ENCODE peak calls at places on chromosomes 7 and 10, in seven cellular contexts. Z is IMR-90, V is heart left ventricle, L is spleen, P is tibial nerve, K is H1, G is A549. U is an unnamed sample.

GRCh38 chr7:141221007-141221612 is 147.2 kb downstream of the TMEM178B start:
- DNase-seq in Z (no peak), V (no peak), L (no peak), P (no peak), K (no peak), G (no peak), U (no peak)

GRCh38 chr10:133467286-133467911 is 13.7 kb downstream of the SCART1 start:
- DNase-seq in Z (no peak), V (no peak), L (no peak), P (peak; percentile 1), K (no peak), G (no peak), U (no peak)

GRCh38 chr10:98038333-98038732 is 7.9 kb upstream of the CRTAC1 start:
- DNase-seq in Z (no peak), V (no peak), L (no peak), P (no peak), K (peak; percentile 39), G (no peak), U (no peak)

GRCh38 chr10:18368681-18369080 is 228.5 kb downstream of the CACNB2 start:
- DNase-seq in Z (peak; percentile 77), V (no peak), L (no peak), P (no peak), K (no peak), G (no peak), U (no peak)

GRCh38 chr10:123136221-123136805 is 543 bp downstream of the HMX3 start:
- DNase-seq in Z (no peak), V (no peak), L (no peak), P (no peak), K (no peak), G (no peak), U (no peak)

GRCh38 chr10:74011762-74012161 is 13.8 kb downstream of the VCL start:
- DNase-seq in Z (peak; percentile 89), V (peak; percentile 58), L (no peak), P (peak; percentile 69), K (no peak), G (no peak), U (no peak)

GRCh38 chr10:37379991-37380390 is 254.6 kb downstream of the ANKRD30A start:
- DNase-seq in Z (no peak), V (no peak), L (no peak), P (no peak), K (no peak), G (peak; percentile 15), U (no peak)

GRCh38 chr7:155224116-155224811 is 73.4 kb upstream of the INSIG1 start:
- DNase-seq in Z (no peak), V (no peak), L (peak; percentile 47), P (no peak), K (no peak), G (no peak), U (no peak)

GRCh38 chr10:38047666-38048065 is 37.2 kb downstream of the ZNF33A start:
- DNase-seq in Z (peak; percentile 46), V (no peak), L (no peak), P (no peak), K (no peak), G (no peak), U (no peak)

GRCh38 chr7:149385195-149385955 is 75.5 kb downstream of the ZNF777 start:
- DNase-seq in Z (no peak), V (no peak), L (no peak), P (no peak), K (no peak), G (no peak), U (no peak)

GRCh38 chr7:50324113-50324512 is 19.6 kb downstream of the IKZF1 start:
- DNase-seq in Z (no peak), V (no peak), L (no peak), P (no peak), K (no peak), G (no peak), U (no peak)

GRCh38 chr10:85148693-85149640 is 820.6 kb downstream of the CCSER2 start:
- DNase-seq in Z (no peak), V (no peak), L (no peak), P (no peak), K (no peak), G (no peak), U (no peak)

GRCh38 chr10:82211331-82211730 is 336.3 kb downstream of the NRG3 start:
- DNase-seq in Z (no peak), V (no peak), L (no peak), P (no peak), K (no peak), G (no peak), U (no peak)

GRCh38 chr7:10756981-10757380 is 216.7 kb upstream of the PHF14 start:
- DNase-seq in Z (no peak), V (no peak), L (no peak), P (no peak), K (no peak), G (no peak), U (no peak)

GRCh38 chr7:144826248-144826647 is 9.6 kb downstream of the TPK1 start:
- DNase-seq in Z (no peak), V (no peak), L (no peak), P (no peak), K (no peak), G (no peak), U (no peak)

GRCh38 chr7:14988941-14989340 is 86.4 kb upstream of the DGKB start:
- DNase-seq in Z (no peak), V (no peak), L (no peak), P (no peak), K (no peak), G (no peak), U (no peak)

GRCh38 chr7:81195033-81195432 is 276.2 kb upstream of the SEMA3C start:
- DNase-seq in Z (peak; percentile 74), V (no peak), L (no peak), P (no peak), K (no peak), G (no peak), U (no peak)

GRCh38 chr10:102310356-102311024 is 65.2 kb downstream of the GBF1 start:
- DNase-seq in Z (peak; percentile 66), V (no peak), L (no peak), P (no peak), K (peak; percentile 9), G (no peak), U (no peak)

GRCh38 chr7:951881-952547 is 2.5 kb downstream of the ADAP1 start:
- DNase-seq in Z (no peak), V (no peak), L (peak; percentile 77), P (no peak), K (no peak), G (no peak), U (no peak)

GRCh38 chr7:111232249-111233084 is 141.5 kb downstream of the LRRN3 start:
- DNase-seq in Z (peak; percentile 75), V (no peak), L (no peak), P (no peak), K (no peak), G (no peak), U (no peak)

GRCh38 chr10:60236869-60237524 is 152.7 kb downstream of the ANK3 start:
- DNase-seq in Z (no peak), V (peak; percentile 54), L (peak; percentile 85), P (peak; percentile 19), K (no peak), G (no peak), U (no peak)

GRCh38 chr10:126686271-126686670 is 15.8 kb upstream of the C10orf90 start:
- DNase-seq in Z (no peak), V (no peak), L (no peak), P (no peak), K (no peak), G (no peak), U (no peak)

GRCh38 chr10:98135222-98135899 is 904 bp downstream of the R3HCC1L start:
- DNase-seq in Z (no peak), V (no peak), L (no peak), P (no peak), K (no peak), G (no peak), U (no peak)

GRCh38 chr7:138961159-138961558 is 20.0 kb downstream of the KIAA1549 start:
- DNase-seq in Z (no peak), V (no peak), L (no peak), P (peak; percentile 32), K (no peak), G (no peak), U (peak; percentile 53)

GRCh38 chr10:129048513-129048912 is 418.5 kb upstream of the MGMT start:
- DNase-seq in Z (no peak), V (no peak), L (no peak), P (no peak), K (no peak), G (no peak), U (no peak)
- H3K27ac ChIP-seq in Z (no peak overlapping the region), V (no peak overlapping the region), L (no peak overlapping the region), P (no peak overlapping the region), K (no peak overlapping the region), G (no peak overlapping the region), U (no peak overlapping the region)

DNA sequence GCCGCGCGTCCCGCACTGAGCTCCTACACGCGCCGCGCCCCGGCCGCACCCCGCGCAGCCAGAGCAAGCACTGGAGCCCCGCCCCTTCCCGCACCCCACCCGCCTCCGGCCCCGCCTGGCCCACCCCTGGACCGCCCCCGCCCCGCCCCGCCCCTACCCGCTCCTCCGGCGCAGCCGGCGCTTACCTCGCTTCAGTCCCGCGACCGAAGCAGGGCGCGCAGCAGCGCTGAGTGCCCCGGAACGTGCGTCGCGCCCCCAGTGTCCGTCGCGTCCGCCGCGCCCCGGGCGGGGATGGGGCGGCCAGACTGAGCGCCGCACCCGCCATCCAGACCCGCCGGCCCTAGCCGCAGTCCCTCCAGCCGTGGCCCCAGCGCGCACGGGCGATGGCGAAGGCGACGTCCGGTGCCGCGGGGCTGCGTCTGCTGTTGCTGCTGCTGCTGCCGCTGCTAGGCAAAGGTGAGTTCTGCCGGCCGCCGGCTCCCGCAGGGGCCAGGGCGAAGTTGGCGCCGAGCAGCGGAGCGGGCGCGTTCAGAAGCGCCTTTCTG is at the start of gene RET:
- DNase-seq in Z (no peak), V (no peak), L (no peak), P (no peak), K (no peak), G (peak; percentile 65), U (peak; percentile 38)
- TF ChIP-seq CTCF in Z (no peak), V (no peak), L (no peak), P (no peak), K (no peak), G (no peak), U (no peak)

DNA sequence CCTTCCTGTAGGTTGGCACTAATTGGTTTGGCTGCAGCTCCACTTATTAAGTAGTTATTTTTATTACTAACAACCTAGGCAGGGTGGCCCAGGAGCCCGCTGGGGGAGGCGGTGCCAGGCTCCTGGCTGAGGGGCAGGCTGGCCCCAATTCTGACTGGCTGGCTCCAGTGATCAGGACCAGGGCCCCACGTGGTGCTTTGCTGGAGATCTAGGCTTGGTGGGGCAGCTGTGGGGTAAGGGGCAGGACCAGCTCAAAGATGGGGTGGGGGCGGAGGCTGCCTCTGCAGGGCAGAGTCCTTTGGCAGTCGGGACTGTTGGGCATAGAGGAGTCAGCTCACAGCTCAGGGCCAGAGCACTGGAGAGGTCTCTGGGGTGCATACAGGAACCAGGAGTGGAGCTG is 2.4 kb downstream of the ASL start:
- DNase-seq in Z (no peak), V (no peak), L (peak; percentile 70), P (no peak), K (no peak), G (no peak), U (no peak)
- TF ChIP-seq POLR2A in Z (no peak), V (no peak), L (no peak), P (no peak), K (no peak), G (no peak), U (no peak)

DNA sequence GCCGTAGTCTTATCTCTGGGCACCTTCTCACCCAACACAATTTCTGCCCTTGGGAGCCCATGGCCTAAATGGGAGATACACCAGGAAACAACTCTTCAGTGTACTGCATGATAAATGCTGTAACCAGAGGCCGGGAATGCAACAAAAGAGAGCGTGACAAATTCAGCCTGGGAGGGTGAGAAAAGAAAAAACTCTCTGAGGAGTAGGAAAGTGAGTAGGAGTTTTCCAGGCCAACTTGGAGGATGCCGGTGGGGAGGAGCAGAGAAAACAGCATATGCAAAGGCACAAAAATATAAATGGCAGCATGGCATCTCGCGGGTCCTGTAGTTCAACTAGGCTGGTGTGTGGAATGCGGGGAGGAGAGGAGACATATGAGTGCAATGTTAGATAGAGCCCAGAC is 624.5 kb downstream of the PARD3 start:
- DNase-seq in Z (no peak), V (no peak), L (no peak), P (no peak), K (no peak), G (no peak), U (no peak)
- H3K27ac ChIP-seq in Z (no peak overlapping the region), V (no peak overlapping the region), L (no peak overlapping the region), P (no peak overlapping the region), K (no peak overlapping the region), G (no peak overlapping the region), U (no peak overlapping the region)

U was measured in uterus.